ENCODE peak calls at places on chromosomes 5 and 9, in six cellular contexts. F, O, J, X, B and L are unnamed samples.
A peak's percentile ranks its signal among the peaks of the same experiment; 100 is the strongest.

GRCh38 chr5:173456751-173457171 is 128.5 kb upstream of the STC2 start:
- DNase-seq in X (no peak), B (no peak), J (peak; percentile 34), F (peak; percentile 77), O (no peak), L (no peak)

GRCh38 chr9:88936668-88937067 is 54.6 kb upstream of the S1PR3 start:
- DNase-seq in X (no peak), J (no peak), F (no peak), O (no peak), B (no peak), L (no peak)

GRCh38 chr5:35988529-35988928 is 2.7 kb downstream of the UGT3A1 start:
- DNase-seq in O (no peak), X (no peak), J (no peak), B (no peak), F (no peak), L (no peak)

GRCh38 chr5:115509547-115509946 is 35.0 kb downstream of the FEM1C start:
- DNase-seq in X (no peak), B (no peak), O (no peak), F (no peak), J (no peak), L (no peak)

GRCh38 chr5:65062684-65063083 is 294.0 kb downstream of the CWC27 start:
- DNase-seq in B (no peak), F (peak; percentile 85), O (peak; percentile 63), J (no peak), X (peak; percentile 52), L (no peak)

GRCh38 chr5:40446910-40447309 is 232.8 kb upstream of the PTGER4 start:
- DNase-seq in J (peak; percentile 9), F (peak; percentile 56), B (no peak), X (peak; percentile 25), O (peak; percentile 70), L (no peak)

GRCh38 chr9:97293207-97293721 is 14.2 kb upstream of the CCDC180 start:
- DNase-seq in B (no peak), X (peak; percentile 3), J (peak; percentile 4), F (peak; percentile 72), O (peak; percentile 26), L (no peak)

GRCh38 chr5:180607861-180608571 is 16.7 kb upstream of the SCGB3A1 start:
- DNase-seq in O (no peak), B (no peak), J (no peak), F (no peak), X (no peak), L (no peak)

GRCh38 chr5:4411664-4412063 is 728.5 kb upstream of the ADAMTS16 start:
- DNase-seq in B (no peak), O (no peak), J (no peak), X (no peak), F (no peak), L (no peak)

GRCh38 chr9:131641618-131642495 is 96.5 kb downstream of the PRRT1B start:
- DNase-seq in O (peak; percentile 88), J (no peak), X (no peak), B (no peak), F (no peak), L (no peak)

GRCh38 chr9:129885670-129886106 is 50.4 kb downstream of the USP20 start:
- DNase-seq in O (peak; percentile 31), X (peak; percentile 92), J (peak; percentile 93), B (peak; percentile 84), F (peak; percentile 82), L (peak; percentile 18)

GRCh38 chr5:136174021-136174659 is 18.8 kb downstream of the SMIM32 start:
- DNase-seq in X (peak; percentile 49), J (peak; percentile 37), O (no peak), F (peak; percentile 68), B (no peak), L (no peak)

GRCh38 chr5:1251678-1252580 is 26.7 kb downstream of the SLC6A18 start:
- DNase-seq in X (no peak), O (no peak), B (no peak), F (no peak), J (no peak), L (no peak)

GRCh38 chr5:94103507-94104245 is 362.3 kb upstream of the POU5F2 start:
- DNase-seq in X (no peak), F (no peak), J (no peak), O (no peak), B (no peak), L (no peak)

GRCh38 chr5:54180616-54181015 is 129.8 kb downstream of the ARL15 start:
- DNase-seq in F (no peak), O (no peak), B (no peak), X (no peak), J (no peak), L (no peak)

GRCh38 chr9:131436386-131436785 is 42.5 kb downstream of the PRRC2B start:
- DNase-seq in B (no peak), X (no peak), O (peak; percentile 51), F (no peak), J (no peak), L (no peak)

GRCh38 chr9:129483467-129484324 is 137.2 kb downstream of the C9orf50 start:
- DNase-seq in O (no peak), X (peak; percentile 78), F (peak; percentile 81), B (no peak), J (peak; percentile 50), L (no peak)

GRCh38 chr9:79165006-79165405 is 406.8 kb upstream of the TLE4 start:
- DNase-seq in F (no peak), X (no peak), O (no peak), J (no peak), B (no peak), L (no peak)

GRCh38 chr5:52909192-52909591 is 80.0 kb upstream of the ITGA2 start:
- DNase-seq in X (no peak), B (no peak), J (no peak), O (no peak), F (no peak), L (no peak)

GRCh38 chr5:2094616-2094995 is 211.9 kb upstream of the IRX4 start:
- DNase-seq in J (no peak), O (no peak), B (no peak), F (no peak), X (no peak), L (no peak)